ENCODE peak calls at places on chromosome 19, in eight cellular contexts. X, U, K, N, A, R, I and J are unnamed samples.

GRCh38 chr19:13835791-13836723 is 40.8 kb downstream of the ZSWIM4 start:
- DNase-seq in X (peak; percentile 62), U (peak; percentile 65), K (no peak), N (no peak), A (no peak), R (peak; percentile 78), I (no peak), J (peak; percentile 97)

GRCh38 chr19:2333027-2333806 is 4.7 kb downstream of the SPPL2B start:
- DNase-seq in X (no peak), U (peak; percentile 70), K (no peak), N (no peak), A (no peak), R (no peak), I (no peak), J (no peak)

GRCh38 chr19:33828266-33829075 is 31.8 kb downstream of the KCTD15 start:
- DNase-seq in X (no peak), U (no peak), K (no peak), N (no peak), A (no peak), R (no peak), I (no peak), J (no peak)

GRCh38 chr19:31290926-31291590 is 58.2 kb downstream of the TSHZ3 start:
- DNase-seq in X (no peak), U (no peak), K (no peak), N (no peak), A (no peak), R (no peak), I (peak; percentile 28), J (no peak)

GRCh38 chr19:38658462-38659306 is 11.2 kb downstream of the ACTN4 start:
- DNase-seq in X (no peak), U (peak; percentile 91), K (no peak), N (no peak), A (no peak), R (peak; percentile 99), I (peak; percentile 100), J (no peak)

GRCh38 chr19:38317104-38317612 is 1.4 kb upstream of the YIF1B start:
- DNase-seq in X (no peak), U (peak; percentile 15), K (no peak), N (no peak), A (no peak), R (no peak), I (no peak), J (peak; percentile 58)

GRCh38 chr19:40995355-40995754 is 4.3 kb downstream of the CYP2B6 start:
- DNase-seq in X (no peak), U (no peak), K (no peak), N (no peak), A (no peak), R (no peak), I (no peak), J (no peak)

GRCh38 chr19:20863176-20863575 is 59.9 kb upstream of the ZNF85 start:
- DNase-seq in X (no peak), U (no peak), K (no peak), N (no peak), A (no peak), R (no peak), I (no peak), J (no peak)

GRCh38 chr19:29804493-29804892 is 7.3 kb upstream of the CCNE1 start:
- DNase-seq in X (no peak), U (no peak), K (no peak), N (no peak), A (no peak), R (no peak), I (no peak), J (no peak)

GRCh38 chr19:43809762-43810696 is 7.8 kb upstream of the LYPD5 start:
- DNase-seq in X (no peak), U (no peak), K (no peak), N (no peak), A (no peak), R (peak; percentile 82), I (peak; percentile 74), J (peak; percentile 60)

GRCh38 chr19:12156254-12157058 is at the start of gene ZNF625:
- DNase-seq in X (peak; percentile 90), U (peak; percentile 91), K (no peak), N (peak; percentile 54), A (peak; percentile 92), R (no peak), I (peak; percentile 87), J (peak; percentile 58)
- TF ChIP-seq POLR2A in X (no peak), U (peak; percentile 70), K (no peak), N (peak; percentile 36), A (no peak), R (no peak), I (peak; percentile 52), J (no peak)

GRCh38 chr19:11023016-11023415 is 62.2 kb downstream of the SMARCA4 start:
- DNase-seq in X (no peak), U (peak; percentile 11), K (no peak), N (no peak), A (no peak), R (no peak), I (no peak), J (no peak)
- TF ChIP-seq POLR2A in X (no peak), U (no peak), K (no peak), N (no peak), A (no peak), R (no peak), I (no peak), J (no peak)

GRCh38 chr19:16066611-16067104 is 9.6 kb upstream of the TPM4 start:
- DNase-seq in X (peak; percentile 43), U (no peak), K (no peak), N (no peak), A (no peak), R (peak; percentile 79), I (peak; percentile 76), J (peak; percentile 82)

GRCh38 chr19:16064209-16064889 is 11.9 kb upstream of the TPM4 start:
- DNase-seq in X (no peak), U (no peak), K (no peak), N (no peak), A (no peak), R (no peak), I (no peak), J (no peak)

GRCh38 chr19:16068696-16069259 is 7.5 kb upstream of the TPM4 start:
- DNase-seq in X (no peak), U (no peak), K (no peak), N (no peak), A (no peak), R (no peak), I (no peak), J (no peak)

GRCh38 chr19:16069813-16070365 is 6.4 kb upstream of the TPM4 start:
- DNase-seq in X (no peak), U (no peak), K (no peak), N (no peak), A (no peak), R (no peak), I (no peak), J (no peak)

GRCh38 chr19:16067205-16067938 is 8.9 kb upstream of the TPM4 start:
- DNase-seq in X (peak; percentile 56), U (no peak), K (no peak), N (no peak), A (peak; percentile 87), R (no peak), I (peak; percentile 87), J (peak; percentile 49)
- TF ChIP-seq POLR2A in X (no peak), U (no peak), K (peak; percentile 88), N (no peak), A (peak; percentile 76), R (no peak), I (peak; percentile 76), J (no peak)

GRCh38 chr19:18203863-18204393 is at the start of gene RAB3A:
- DNase-seq in X (peak; percentile 100), U (peak; percentile 100), K (peak; percentile 100), N (peak; percentile 100), A (peak; percentile 99), R (peak; percentile 100), I (peak; percentile 100), J (peak; percentile 100)

GRCh38 chr19:18203408-18203862 is 407 bp downstream of the RAB3A start:
- DNase-seq in X (no peak), U (peak; percentile 43), K (no peak), N (peak; percentile 38), A (no peak), R (no peak), I (no peak), J (no peak)

GRCh38 chr19:18205180-18205915 is 1.5 kb upstream of the RAB3A start:
- DNase-seq in X (peak; percentile 91), U (peak; percentile 79), K (no peak), N (peak; percentile 79), A (peak; percentile 75), R (no peak), I (peak; percentile 89), J (peak; percentile 64)

GRCh38 chr19:18206018-18206417 is 2.2 kb upstream of the RAB3A start:
- DNase-seq in X (no peak), U (no peak), K (no peak), N (no peak), A (no peak), R (no peak), I (no peak), J (no peak)

DNA sequence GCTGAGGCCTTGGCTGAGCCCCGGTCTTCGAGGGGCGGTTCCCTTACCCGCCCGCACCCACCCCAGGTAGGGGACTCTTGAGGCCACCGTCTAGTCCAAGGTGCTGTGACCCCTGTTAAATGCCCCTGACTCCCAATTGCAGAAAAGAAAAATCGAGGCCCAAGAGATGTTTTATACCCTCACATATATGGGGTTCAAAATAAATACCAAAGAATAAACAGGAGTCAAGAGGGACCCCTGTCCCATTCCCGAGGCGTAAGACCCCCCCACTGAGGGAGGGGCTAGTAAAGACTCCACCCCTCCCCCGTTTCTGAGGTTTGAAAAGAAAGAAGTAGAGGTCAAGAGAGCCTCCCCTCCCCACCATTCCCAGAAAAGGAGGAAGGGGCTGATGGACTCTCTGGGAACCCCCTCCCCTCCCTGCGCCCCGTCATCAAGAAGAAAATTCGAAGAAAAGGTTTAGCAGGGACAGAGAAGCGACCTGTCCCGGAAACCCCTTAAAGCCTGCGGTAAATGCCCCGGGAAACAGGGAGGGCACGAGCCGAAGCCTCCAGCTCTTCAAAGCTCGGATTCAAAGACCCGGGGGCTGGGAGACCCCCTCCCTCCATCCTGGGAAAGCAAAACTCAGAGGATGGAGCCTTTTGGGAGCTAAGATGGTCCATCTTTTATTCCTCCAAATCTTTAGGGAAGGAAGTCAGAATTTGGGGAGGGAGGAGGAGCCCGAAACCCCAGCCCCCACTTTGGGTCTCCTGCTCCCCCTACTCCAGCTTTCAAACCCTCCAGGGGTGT is 745 bp upstream of the RAB3A start:
- DNase-seq in X (no peak), U (no peak), K (no peak), N (no peak), A (no peak), R (no peak), I (no peak), J (no peak)
- TF ChIP-seq POLR2A in X (no peak), U (peak; percentile 41), K (no peak), N (peak; percentile 56), A (peak; percentile 23), R (no peak), I (peak; percentile 35), J (no peak)